ENCODE peak calls at places on chromosomes 12 and 14, in eight cellular contexts. One of them, this sample, is unnamed.

GRCh38 chr12:10243803-10244520 is 31.3 kb downstream of the GABARAPL1 start:
- DNase-seq in tibial nerve: no peak
- DNase-seq in activated CD4-positive, alpha-beta T cell treated with anti-CD3 and anti-CD28 coated beads, Interleukin-2, amount 10 ng/mL, durations not matched to agents 7 days and 5 days: peak
- DNase-seq in HuH-7: no peak
- DNase-seq in HFF-Myc: no peak
- DNase-seq in A172: no peak
- DNase-seq in RWPE1: no peak
- DNase-seq in NCI-H2081: no peak
- DNase-seq in this sample: no peak

GRCh38 chr14:42556551-42556950 is 949.9 kb downstream of the LRFN5 start:
- DNase-seq in HFF-Myc: no peak
- DNase-seq in tibial nerve: no peak
- DNase-seq in HuH-7: no peak
- DNase-seq in RWPE1: no peak
- DNase-seq in NCI-H2081: no peak
- DNase-seq in activated CD4-positive, alpha-beta T cell treated with anti-CD3 and anti-CD28 coated beads, Interleukin-2, amount 10 ng/mL, durations not matched to agents 7 days and 5 days: no peak
- DNase-seq in A172: peak
- DNase-seq in this sample: no peak

GRCh38 chr14:77053046-77053841 is 24.7 kb upstream of the IRF2BPL start:
- DNase-seq in HFF-Myc: no peak
- DNase-seq in RWPE1: no peak
- DNase-seq in A172: no peak
- DNase-seq in HuH-7: peak
- DNase-seq in activated CD4-positive, alpha-beta T cell treated with anti-CD3 and anti-CD28 coated beads, Interleukin-2, amount 10 ng/mL, durations not matched to agents 7 days and 5 days: peak
- DNase-seq in NCI-H2081: no peak
- DNase-seq in tibial nerve: no peak
- DNase-seq in this sample: peak

GRCh38 chr12:67237231-67237630 is 31.9 kb upstream of the CAND1 start:
- DNase-seq in RWPE1: no peak
- DNase-seq in HuH-7: no peak
- DNase-seq in HFF-Myc: no peak
- DNase-seq in NCI-H2081: peak
- DNase-seq in activated CD4-positive, alpha-beta T cell treated with anti-CD3 and anti-CD28 coated beads, Interleukin-2, amount 10 ng/mL, durations not matched to agents 7 days and 5 days: no peak
- DNase-seq in tibial nerve: no peak
- DNase-seq in A172: no peak
- DNase-seq in this sample: no peak

GRCh38 chr12:128971802-128972201 is 118.5 kb downstream of the GLT1D1 start:
- DNase-seq in NCI-H2081: no peak
- DNase-seq in A172: no peak
- DNase-seq in RWPE1: no peak
- DNase-seq in HFF-Myc: no peak
- DNase-seq in tibial nerve: no peak
- DNase-seq in activated CD4-positive, alpha-beta T cell treated with anti-CD3 and anti-CD28 coated beads, Interleukin-2, amount 10 ng/mL, durations not matched to agents 7 days and 5 days: no peak
- DNase-seq in HuH-7: no peak
- DNase-seq in this sample: peak

GRCh38 chr12:116384629-116385485 is 107.4 kb upstream of the MED13L start:
- DNase-seq in activated CD4-positive, alpha-beta T cell treated with anti-CD3 and anti-CD28 coated beads, Interleukin-2, amount 10 ng/mL, durations not matched to agents 7 days and 5 days: no peak
- DNase-seq in NCI-H2081: no peak
- DNase-seq in HFF-Myc: no peak
- DNase-seq in A172: peak
- DNase-seq in tibial nerve: no peak
- DNase-seq in RWPE1: no peak
- DNase-seq in HuH-7: no peak
- DNase-seq in this sample: no peak

GRCh38 chr14:99025418-99025817 is 246.6 kb downstream of the BCL11B start:
- DNase-seq in RWPE1: no peak
- DNase-seq in tibial nerve: no peak
- DNase-seq in A172: no peak
- DNase-seq in HFF-Myc: no peak
- DNase-seq in activated CD4-positive, alpha-beta T cell treated with anti-CD3 and anti-CD28 coated beads, Interleukin-2, amount 10 ng/mL, durations not matched to agents 7 days and 5 days: no peak
- DNase-seq in HuH-7: no peak
- DNase-seq in NCI-H2081: no peak
- DNase-seq in this sample: no peak

GRCh38 chr14:65226824-65227604 is 124.7 kb upstream of the MAX start:
- DNase-seq in HFF-Myc: no peak
- DNase-seq in tibial nerve: no peak
- DNase-seq in HuH-7: peak
- DNase-seq in activated CD4-positive, alpha-beta T cell treated with anti-CD3 and anti-CD28 coated beads, Interleukin-2, amount 10 ng/mL, durations not matched to agents 7 days and 5 days: no peak
- DNase-seq in NCI-H2081: no peak
- DNase-seq in A172: no peak
- DNase-seq in RWPE1: no peak
- DNase-seq in this sample: no peak

GRCh38 chr12:60693019-60693626 is 1097.3 kb downstream of the SLC16A7 start:
- DNase-seq in activated CD4-positive, alpha-beta T cell treated with anti-CD3 and anti-CD28 coated beads, Interleukin-2, amount 10 ng/mL, durations not matched to agents 7 days and 5 days: no peak
- DNase-seq in RWPE1: no peak
- DNase-seq in HFF-Myc: no peak
- DNase-seq in tibial nerve: no peak
- DNase-seq in A172: no peak
- DNase-seq in HuH-7: no peak
- DNase-seq in NCI-H2081: no peak
- DNase-seq in this sample: no peak

GRCh38 chr14:95304342-95304741 is 15.4 kb downstream of the CLMN start:
- DNase-seq in HFF-Myc: no peak
- DNase-seq in HuH-7: no peak
- DNase-seq in tibial nerve: no peak
- DNase-seq in activated CD4-positive, alpha-beta T cell treated with anti-CD3 and anti-CD28 coated beads, Interleukin-2, amount 10 ng/mL, durations not matched to agents 7 days and 5 days: no peak
- DNase-seq in RWPE1: no peak
- DNase-seq in NCI-H2081: no peak
- DNase-seq in A172: no peak
- DNase-seq in this sample: no peak

GRCh38 chr14:75561013-75561432 is 17.4 kb upstream of the FLVCR2 start:
- DNase-seq in activated CD4-positive, alpha-beta T cell treated with anti-CD3 and anti-CD28 coated beads, Interleukin-2, amount 10 ng/mL, durations not matched to agents 7 days and 5 days: peak
- DNase-seq in HFF-Myc: peak
- DNase-seq in HuH-7: peak
- DNase-seq in A172: peak
- DNase-seq in NCI-H2081: peak
- DNase-seq in RWPE1: peak
- DNase-seq in tibial nerve: peak
- DNase-seq in this sample: peak

This sample was measured in kidney glomerular epithelial cell.